ENCODE peak calls at places on chromosomes 16 and 17, in six cellular contexts. One of them, this sample, is unnamed.

GRCh38 chr17:71666047-71666446 is 454.8 kb upstream of the SOX9 start:
- DNase-seq in transverse colon: no peak
- DNase-seq in cardiac muscle cell: no peak
- DNase-seq in tibial artery: no peak
- DNase-seq in psoas muscle: no peak
- DNase-seq in adrenal gland: no peak
- DNase-seq in this sample: no peak

GRCh38 chr16:71367243-71367976 is 8.9 kb downstream of the CALB2 start:
- DNase-seq in cardiac muscle cell: peak; percentile 76
- DNase-seq in psoas muscle: peak; percentile 61
- DNase-seq in tibial artery: no peak
- DNase-seq in adrenal gland: peak; percentile 52
- DNase-seq in transverse colon: peak; percentile 38
- DNase-seq in this sample: no peak

GRCh38 chr17:1493291-1493980 is 950 bp upstream of the MYO1C start:
- DNase-seq in transverse colon: peak; percentile 66
- DNase-seq in adrenal gland: peak; percentile 51
- DNase-seq in psoas muscle: peak; percentile 67
- DNase-seq in tibial artery: no peak
- DNase-seq in cardiac muscle cell: no peak
- DNase-seq in this sample: no peak

GRCh38 chr17:17189559-17189958 is 16.6 kb downstream of the PLD6 start:
- DNase-seq in cardiac muscle cell: peak; percentile 38
- DNase-seq in psoas muscle: no peak
- DNase-seq in transverse colon: no peak
- DNase-seq in tibial artery: no peak
- DNase-seq in adrenal gland: no peak
- DNase-seq in this sample: no peak

GRCh38 chr17:3657874-3658783 is 10.2 kb downstream of the TAX1BP3 start:
- DNase-seq in tibial artery: no peak
- DNase-seq in transverse colon: no peak
- DNase-seq in cardiac muscle cell: no peak
- DNase-seq in adrenal gland: no peak
- DNase-seq in psoas muscle: no peak
- DNase-seq in this sample: peak; percentile 52

GRCh38 chr17:48998557-48999440 is 1.6 kb downstream of the IGF2BP1 start:
- DNase-seq in cardiac muscle cell: peak; percentile 48
- DNase-seq in adrenal gland: no peak
- DNase-seq in psoas muscle: no peak
- DNase-seq in transverse colon: no peak
- DNase-seq in tibial artery: no peak
- DNase-seq in this sample: no peak

GRCh38 chr17:60554377-60554788 is 28.3 kb upstream of the APPBP2 start:
- DNase-seq in tibial artery: no peak
- DNase-seq in transverse colon: no peak
- DNase-seq in cardiac muscle cell: no peak
- DNase-seq in adrenal gland: peak; percentile 82
- DNase-seq in psoas muscle: no peak
- DNase-seq in this sample: no peak

GRCh38 chr16:87288753-87289362 is 28.3 kb downstream of the C16orf95 start:
- DNase-seq in cardiac muscle cell: no peak
- DNase-seq in transverse colon: no peak
- DNase-seq in adrenal gland: no peak
- DNase-seq in tibial artery: no peak
- DNase-seq in psoas muscle: no peak
- DNase-seq in this sample: no peak

GRCh38 chr17:60230358-60230757 is 80.6 kb downstream of the CA4 start:
- DNase-seq in cardiac muscle cell: no peak
- DNase-seq in transverse colon: no peak
- DNase-seq in adrenal gland: no peak
- DNase-seq in tibial artery: no peak
- DNase-seq in psoas muscle: no peak
- DNase-seq in this sample: no peak

GRCh38 chr16:81005644-81006471 is 827 bp downstream of the CMC2 start:
- DNase-seq in tibial artery: no peak
- DNase-seq in psoas muscle: no peak
- DNase-seq in cardiac muscle cell: no peak
- DNase-seq in adrenal gland: peak; percentile 81
- DNase-seq in transverse colon: peak; percentile 85
- DNase-seq in this sample: no peak

GRCh38 chr17:60442271-60443201 is 20.2 kb downstream of the CHCT1 start:
- DNase-seq in cardiac muscle cell: no peak
- DNase-seq in tibial artery: no peak
- DNase-seq in psoas muscle: no peak
- DNase-seq in transverse colon: no peak
- DNase-seq in adrenal gland: no peak
- DNase-seq in this sample: no peak

GRCh38 chr17:35947156-35947585 is 3.7 kb upstream of the LYZL6 start:
- DNase-seq in cardiac muscle cell: peak; percentile 78
- DNase-seq in psoas muscle: no peak
- DNase-seq in transverse colon: peak; percentile 62
- DNase-seq in adrenal gland: peak; percentile 46
- DNase-seq in tibial artery: no peak
- DNase-seq in this sample: no peak

GRCh38 chr16:78364501-78364900 is 265.0 kb downstream of the WWOX start:
- DNase-seq in transverse colon: no peak
- DNase-seq in cardiac muscle cell: no peak
- DNase-seq in tibial artery: no peak
- DNase-seq in adrenal gland: no peak
- DNase-seq in psoas muscle: no peak
- DNase-seq in this sample: no peak

GRCh38 chr16:57268804-57269800 is 15.4 kb downstream of the PLLP start:
- DNase-seq in adrenal gland: peak; percentile 48
- DNase-seq in psoas muscle: peak; percentile 30
- DNase-seq in transverse colon: peak; percentile 88
- DNase-seq in cardiac muscle cell: peak; percentile 88
- DNase-seq in tibial artery: no peak
- DNase-seq in this sample: no peak

GRCh38 chr16:66359811-66360608 is 6.5 kb upstream of the CDH5 start:
- DNase-seq in adrenal gland: peak; percentile 40
- DNase-seq in tibial artery: no peak
- DNase-seq in psoas muscle: peak; percentile 55
- DNase-seq in transverse colon: no peak
- DNase-seq in cardiac muscle cell: no peak
- DNase-seq in this sample: no peak

GRCh38 chr16:75198135-75198600 is 8.8 kb downstream of the CTRB2 start:
- DNase-seq in transverse colon: no peak
- DNase-seq in psoas muscle: no peak
- DNase-seq in tibial artery: peak; percentile 34
- DNase-seq in cardiac muscle cell: no peak
- DNase-seq in adrenal gland: no peak
- DNase-seq in this sample: no peak

GRCh38 chr17:83062818-83063671 is 16.4 kb upstream of the METRNL start:
- DNase-seq in tibial artery: no peak
- DNase-seq in adrenal gland: peak; percentile 9
- DNase-seq in cardiac muscle cell: no peak
- DNase-seq in psoas muscle: peak; percentile 50
- DNase-seq in transverse colon: peak; percentile 7
- DNase-seq in this sample: peak; percentile 48

GRCh38 chr17:32150358-32150757 is 8.1 kb downstream of the RHOT1 start:
- DNase-seq in transverse colon: no peak
- DNase-seq in cardiac muscle cell: no peak
- DNase-seq in tibial artery: no peak
- DNase-seq in adrenal gland: no peak
- DNase-seq in psoas muscle: no peak
- DNase-seq in this sample: no peak

GRCh38 chr16:55543470-55543869 is 23.0 kb upstream of the CAPNS2 start:
- DNase-seq in tibial artery: no peak
- DNase-seq in cardiac muscle cell: peak; percentile 31
- DNase-seq in transverse colon: no peak
- DNase-seq in psoas muscle: no peak
- DNase-seq in adrenal gland: no peak
- DNase-seq in this sample: no peak

GRCh38 chr16:47067203-47067602 is 76.5 kb downstream of the NETO2 start:
- DNase-seq in tibial artery: peak; percentile 37
- DNase-seq in cardiac muscle cell: no peak
- DNase-seq in psoas muscle: no peak
- DNase-seq in transverse colon: no peak
- DNase-seq in adrenal gland: no peak
- DNase-seq in this sample: no peak

GRCh38 chr17:787641-788221 is 5.6 kb downstream of the MRM3 start:
- DNase-seq in transverse colon: no peak
- DNase-seq in adrenal gland: no peak
- DNase-seq in psoas muscle: no peak
- DNase-seq in tibial artery: peak; percentile 13
- DNase-seq in cardiac muscle cell: no peak
- DNase-seq in this sample: no peak

GRCh38 chr16:19400709-19401108 is 17.0 kb upstream of the TMC5 start:
- DNase-seq in transverse colon: no peak
- DNase-seq in psoas muscle: no peak
- DNase-seq in tibial artery: no peak
- DNase-seq in adrenal gland: no peak
- DNase-seq in cardiac muscle cell: no peak
- DNase-seq in this sample: no peak

GRCh38 chr17:17114592-17115225 is 72.5 kb downstream of the MPRIP start:
- DNase-seq in tibial artery: no peak
- DNase-seq in adrenal gland: no peak
- DNase-seq in psoas muscle: peak; percentile 53
- DNase-seq in cardiac muscle cell: no peak
- DNase-seq in transverse colon: no peak
- DNase-seq in this sample: no peak

GRCh38 chr17:28371245-28372202 is at the start of gene SARM1:
- DNase-seq in adrenal gland: peak; percentile 96
- DNase-seq in transverse colon: peak; percentile 88
- DNase-seq in psoas muscle: peak; percentile 89
- DNase-seq in tibial artery: peak; percentile 91
- DNase-seq in cardiac muscle cell: peak; percentile 95
- DNase-seq in this sample: peak; percentile 84

GRCh38 chr17:41500131-41500911 is 5.1 kb downstream of the KRT13 start:
- DNase-seq in psoas muscle: no peak
- DNase-seq in tibial artery: no peak
- DNase-seq in adrenal gland: no peak
- DNase-seq in transverse colon: no peak
- DNase-seq in cardiac muscle cell: no peak
- DNase-seq in this sample: no peak

GRCh38 chr17:71790791-71791190 is 330.0 kb upstream of the SOX9 start:
- DNase-seq in adrenal gland: no peak
- DNase-seq in transverse colon: no peak
- DNase-seq in cardiac muscle cell: no peak
- DNase-seq in tibial artery: no peak
- DNase-seq in psoas muscle: no peak
- DNase-seq in this sample: no peak

GRCh38 chr17:45289316-45290268 is 27.2 kb downstream of the MAP3K14 start:
- DNase-seq in transverse colon: no peak
- DNase-seq in cardiac muscle cell: peak; percentile 25
- DNase-seq in tibial artery: no peak
- DNase-seq in adrenal gland: peak; percentile 61
- DNase-seq in psoas muscle: peak; percentile 51
- DNase-seq in this sample: no peak
- H3K4me1 ChIP-seq in transverse colon: peaks cover 70% of the 10 kb centered on the region
- H3K4me1 ChIP-seq in cardiac muscle cell: peaks cover 47% of the 10 kb centered on the region
- H3K4me1 ChIP-seq in tibial artery: peaks cover 57% of the 10 kb centered on the region
- H3K4me1 ChIP-seq in adrenal gland: peaks cover 62% of the 10 kb centered on the region
- H3K4me1 ChIP-seq in psoas muscle: peaks cover 87% of the 10 kb centered on the region
- H3K4me1 ChIP-seq in this sample: peaks cover 24% of the 10 kb centered on the region

DNA sequence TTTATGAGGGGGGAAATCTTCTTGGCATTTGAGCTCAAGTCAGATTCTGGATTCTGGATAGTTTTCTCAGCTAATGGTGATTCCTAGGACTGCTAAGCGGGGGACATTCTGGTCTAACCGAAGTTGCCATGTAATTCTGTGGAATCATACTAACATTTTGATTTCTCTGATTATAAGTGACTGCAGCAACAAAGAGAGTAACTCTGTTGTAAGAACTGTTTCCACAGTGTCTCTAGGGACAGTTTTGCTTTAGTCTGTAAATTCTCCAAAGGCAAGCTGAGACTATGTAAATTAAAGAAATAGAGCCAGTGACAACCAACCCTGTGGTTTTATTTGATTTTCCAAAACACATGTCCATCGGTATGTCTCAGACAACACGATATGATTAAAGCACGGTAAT is 286.2 kb downstream of the IRX3 start:
- DNase-seq in cardiac muscle cell: no peak
- DNase-seq in transverse colon: no peak
- DNase-seq in tibial artery: no peak
- DNase-seq in adrenal gland: no peak
- DNase-seq in psoas muscle: no peak
- DNase-seq in this sample: no peak
- H3K27me3 ChIP-seq in cardiac muscle cell: no peaks in the 10 kb centered on the region
- H3K27me3 ChIP-seq in transverse colon: no peaks in the 10 kb centered on the region
- H3K27me3 ChIP-seq in tibial artery: no peaks in the 10 kb centered on the region
- H3K27me3 ChIP-seq in adrenal gland: no peaks in the 10 kb centered on the region
- H3K27me3 ChIP-seq in psoas muscle: no peaks in the 10 kb centered on the region
- H3K27me3 ChIP-seq in this sample: no peaks in the 10 kb centered on the region

DNA sequence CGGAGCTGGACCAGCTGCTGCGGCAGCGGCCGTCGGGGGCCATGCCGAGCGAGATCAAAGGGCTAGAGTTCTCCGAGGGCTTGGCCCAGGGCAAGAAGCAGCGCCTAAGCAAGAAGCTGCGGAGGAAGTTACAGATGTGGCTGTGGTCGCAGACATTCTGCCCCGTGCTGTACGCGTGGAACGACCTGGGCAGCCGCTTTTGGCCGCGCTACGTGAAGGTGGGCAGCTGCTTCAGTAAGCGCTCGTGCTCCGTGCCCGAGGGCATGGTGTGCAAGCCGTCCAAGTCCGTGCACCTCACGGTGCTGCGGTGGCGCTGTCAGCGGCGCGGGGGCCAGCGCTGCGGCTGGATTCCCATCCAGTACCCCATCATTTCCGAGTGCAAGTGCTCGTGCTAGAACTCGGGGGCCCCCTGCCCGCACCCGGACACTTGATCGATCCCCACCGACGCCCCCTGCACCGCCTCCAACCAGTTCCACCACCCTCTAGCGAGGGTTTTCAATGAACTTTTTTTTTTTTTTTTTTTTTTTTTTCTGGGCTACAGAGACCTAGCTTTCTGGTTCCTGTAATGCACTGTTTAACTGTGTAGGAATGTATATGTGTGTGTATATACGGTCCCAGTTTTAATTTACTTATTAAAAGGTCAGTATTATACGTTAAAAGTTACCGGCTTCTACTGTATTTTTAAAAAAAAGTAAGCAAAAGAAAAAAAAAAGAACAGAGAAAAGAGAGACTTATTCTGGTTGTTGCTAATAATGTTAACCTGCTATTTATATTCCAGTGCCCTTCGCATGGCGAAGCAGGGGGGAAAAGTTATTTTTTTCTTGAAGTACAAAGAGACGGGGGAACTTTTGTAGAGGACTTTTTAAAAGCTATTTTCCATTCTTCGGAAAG is 1.3 kb downstream of the NOG start:
- DNase-seq in transverse colon: no peak
- DNase-seq in adrenal gland: no peak
- DNase-seq in psoas muscle: no peak
- DNase-seq in cardiac muscle cell: peak; percentile 50
- DNase-seq in tibial artery: no peak
- DNase-seq in this sample: no peak
- H3K27ac ChIP-seq in transverse colon: no peak overlapping the region
- H3K27ac ChIP-seq in adrenal gland: no peak overlapping the region
- H3K27ac ChIP-seq in psoas muscle: peak overlapping the region; percentile 92
- H3K27ac ChIP-seq in cardiac muscle cell: peak overlapping the region; percentile 89
- H3K27ac ChIP-seq in tibial artery: peak overlapping the region; percentile 22
- H3K27ac ChIP-seq in this sample: peak overlapping the region; percentile 83

DNA sequence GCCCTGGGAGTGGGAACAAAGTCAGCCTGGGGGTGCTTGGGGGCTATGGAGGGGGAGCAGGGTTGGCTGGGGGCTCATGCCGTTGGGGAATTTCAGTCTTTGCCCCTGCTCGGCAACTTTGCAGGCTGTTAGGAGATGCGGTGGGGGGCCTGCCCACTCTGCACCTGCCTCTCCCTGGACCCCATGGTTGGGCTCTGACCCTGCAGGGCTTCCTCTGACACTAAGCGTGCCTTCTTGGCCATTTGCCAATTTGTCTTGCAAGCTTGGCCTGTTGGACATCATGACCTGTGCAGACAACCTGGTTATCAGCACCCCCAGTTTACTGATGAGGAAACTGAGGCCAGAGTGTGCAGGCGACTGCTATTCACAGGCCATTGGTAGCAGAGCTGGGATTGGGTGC is 14.6 kb downstream of the ADCY7 start:
- DNase-seq in tibial artery: no peak
- DNase-seq in cardiac muscle cell: no peak
- DNase-seq in adrenal gland: no peak
- DNase-seq in psoas muscle: peak; percentile 29
- DNase-seq in transverse colon: no peak
- DNase-seq in this sample: no peak
- H3K4me1 ChIP-seq in tibial artery: no peaks in the 10 kb centered on the region
- H3K4me1 ChIP-seq in cardiac muscle cell: no peaks in the 10 kb centered on the region
- H3K4me1 ChIP-seq in adrenal gland: no peaks in the 10 kb centered on the region
- H3K4me1 ChIP-seq in psoas muscle: peaks cover 11% of the 10 kb centered on the region
- H3K4me1 ChIP-seq in transverse colon: peaks cover 25% of the 10 kb centered on the region
- H3K4me1 ChIP-seq in this sample: no peaks in the 10 kb centered on the region

This sample was measured in RWPE2.